ENCODE peak calls at places on chromosomes 6 and 20, in six cellular contexts. D is neural progenitor cell, E is A549, U is bronchial epithelial cell, Y is caudate nucleus, G is progenitor cell of endocrine pancreas. P is an unnamed sample.

GRCh38 chr6:72622094-72622540 is 253 bp downstream of the KCNQ5 start:
- DNase-seq in D (peak; percentile 76), U (no peak), E (peak; percentile 22), G (peak; percentile 55), Y (no peak), P (peak; percentile 22)

GRCh38 chr20:45311589-45312211 is 3.6 kb upstream of the MATN4 start:
- DNase-seq in D (peak; percentile 85), G (peak; percentile 68), U (peak; percentile 22), Y (no peak), E (peak; percentile 78), P (peak; percentile 95)

GRCh38 chr6:10205120-10205519 is 209.8 kb downstream of the TFAP2A start:
- DNase-seq in Y (no peak), G (no peak), U (peak; percentile 32), E (no peak), D (no peak), P (no peak)

GRCh38 chr6:163756079-163756478 is 341.6 kb downstream of the QKI start:
- DNase-seq in U (peak; percentile 28), D (no peak), Y (no peak), E (no peak), G (no peak), P (no peak)

GRCh38 chr6:15521516-15521915 is 141.3 kb downstream of the DTNBP1 start:
- DNase-seq in Y (no peak), D (no peak), G (no peak), E (no peak), U (no peak), P (no peak)

GRCh38 chr6:119497988-119498727 is 148.6 kb upstream of the MAN1A1 start:
- DNase-seq in U (no peak), D (no peak), Y (no peak), E (no peak), G (no peak), P (no peak)

GRCh38 chr20:37336369-37337207 is 9.4 kb upstream of the SRC start:
- DNase-seq in Y (no peak), U (no peak), G (no peak), D (peak; percentile 67), E (no peak), P (no peak)

GRCh38 chr6:71248306-71248705 is 40.3 kb upstream of the OGFRL1 start:
- DNase-seq in G (no peak), U (peak; percentile 75), Y (no peak), D (no peak), E (peak; percentile 20), P (no peak)

GRCh38 chr6:156437084-156437879 is 339.9 kb upstream of the ARID1B start:
- DNase-seq in E (no peak), U (no peak), G (no peak), D (no peak), Y (no peak), P (no peak)

GRCh38 chr6:133743621-133744020 is 145.3 kb upstream of the TCF21 start:
- DNase-seq in G (no peak), D (no peak), U (no peak), E (no peak), Y (no peak), P (no peak)

GRCh38 chr6:67361264-67361663 is 1273.8 kb upstream of the ADGRB3 start:
- DNase-seq in D (no peak), E (no peak), Y (no peak), G (no peak), U (no peak), P (no peak)

GRCh38 chr20:51837436-51837835 is 35.1 kb upstream of the SALL4 start:
- DNase-seq in E (no peak), G (no peak), D (no peak), Y (no peak), U (no peak), P (no peak)

GRCh38 chr6:105087571-105088211 is 92.1 kb downstream of the POPDC3 start:
- DNase-seq in U (peak; percentile 60), G (no peak), E (peak; percentile 8), D (peak; percentile 63), Y (no peak), P (no peak)

GRCh38 chr6:169829786-169830185 is 78.4 kb downstream of the ERMARD start:
- DNase-seq in G (peak; percentile 9), E (no peak), D (no peak), Y (no peak), U (no peak), P (peak; percentile 3)

GRCh38 chr20:58888521-58889333 is 36.2 kb downstream of the GNAS start:
- DNase-seq in Y (no peak), U (peak; percentile 55), G (peak; percentile 80), E (no peak), D (peak; percentile 96), P (peak; percentile 88)

GRCh38 chr20:22214296-22214695 is 370.1 kb downstream of the FOXA2 start:
- DNase-seq in Y (no peak), G (no peak), D (no peak), E (no peak), U (no peak), P (no peak)

GRCh38 chr6:1422290-1422689 is 32.9 kb downstream of the FOXF2 start:
- DNase-seq in G (no peak), E (no peak), D (no peak), Y (no peak), U (no peak), P (no peak)

P was measured in 8988T.